ENCODE peak calls at places on chromosome 22, in nine cellular contexts. O is stomach; X is nephron progenitor cell; W is EH; T is stimulated activated CD4-positive, alpha-beta T cell treated with anti-CD3 and anti-CD28 coated beads, Interleukin-2, amount 100 ng/mL, for 24 hours; R is progenitor cell of endocrine pancreas; Q is stimulated activated naive B cell treated with anti-CD40 and anti-IgM and Interleukin-4, amounts not matched to agents 10 μg/mL and 1 μg/mL and 100 μg/mL, for 72 hours; B is MCF 10A; C is stimulated activated CD8-positive, alpha-beta memory T cell treated with anti-CD3 and anti-CD28 coated beads, Interleukin-7, amount 100 ng/mL, for 48 hours. V is an unnamed sample.

GRCh38 chr22:42905217-42905616 is 48.1 kb upstream of the ARFGAP3 start:
- DNase-seq in O (peak; percentile 51), X (no peak), W (no peak), T (no peak), R (no peak), Q (no peak), B (no peak), C (no peak), V (no peak)

GRCh38 chr22:45425101-45425500 is 11.6 kb downstream of the RIBC2 start:
- DNase-seq in O (no peak), X (no peak), W (peak; percentile 35), T (no peak), R (no peak), Q (no peak), B (no peak), C (no peak), V (no peak)

GRCh38 chr22:27185903-27186302 is 528.5 kb downstream of the MIAT start:
- DNase-seq in O (no peak), X (no peak), W (no peak), T (no peak), R (no peak), Q (no peak), B (no peak), C (no peak), V (no peak)

GRCh38 chr22:39309881-39310714 is 9.3 kb downstream of the RPL3 start:
- DNase-seq in O (no peak), X (no peak), W (peak; percentile 64), T (no peak), R (no peak), Q (no peak), B (peak; percentile 66), C (no peak), V (no peak)

GRCh38 chr22:49351761-49352221 is 475.9 kb downstream of the BRD1 start:
- DNase-seq in O (peak; percentile 22), X (no peak), W (no peak), T (no peak), R (peak; percentile 3), Q (no peak), B (no peak), C (no peak), V (no peak)

GRCh38 chr22:48594016-48594756 is 1233.5 kb downstream of the BRD1 start:
- DNase-seq in O (no peak), X (no peak), W (no peak), T (no peak), R (no peak), Q (no peak), B (no peak), C (no peak), V (no peak)

GRCh38 chr22:32546935-32547334 is 72.3 kb downstream of the FBXO7 start:
- DNase-seq in O (no peak), X (no peak), W (no peak), T (no peak), R (no peak), Q (no peak), B (no peak), C (no peak), V (no peak)

GRCh38 chr22:43985532-43985931 is 30.3 kb downstream of the SAMM50 start:
- DNase-seq in O (no peak), X (no peak), W (no peak), T (no peak), R (no peak), Q (no peak), B (no peak), C (no peak), V (no peak)

GRCh38 chr22:23305321-23305910 is 125.1 kb downstream of the BCR start:
- DNase-seq in O (no peak), X (no peak), W (peak; percentile 86), T (no peak), R (no peak), Q (no peak), B (no peak), C (no peak), V (no peak)

GRCh38 chr22:38879961-38880360 is 7.9 kb upstream of the CBX6 start:
- DNase-seq in O (no peak), X (no peak), W (no peak), T (no peak), R (no peak), Q (no peak), B (no peak), C (no peak), V (no peak)

GRCh38 chr22:38467904-38468760 is at the start of gene KDELR3:
- DNase-seq in O (peak; percentile 72), X (peak; percentile 71), W (peak; percentile 83), T (peak; percentile 59), R (no peak), Q (peak; percentile 56), B (peak; percentile 72), C (peak; percentile 28), V (peak; percentile 84)

GRCh38 chr22:22893891-22894739 is 6.5 kb downstream of the IGLL5 start:
- DNase-seq in O (no peak), X (no peak), W (no peak), T (no peak), R (no peak), Q (no peak), B (no peak), C (no peak), V (no peak)